ENCODE peak calls at places on chromosomes 5 and 9, in seven cellular contexts. Z is breast epithelium, R is foreskin fibroblast, G is HFF-Myc, X is epithelial cell of esophagus, H is GM13976, T is left lung. A is an unnamed sample.

GRCh38 chr9:91127653-91128052 is 234.1 kb downstream of the AUH start:
- DNase-seq in T (no peak), H (no peak), Z (no peak), X (peak), G (no peak), R (peak), A (no peak)

GRCh38 chr9:108631890-108632289 is 223.9 kb downstream of the ACTL7B start:
- DNase-seq in Z (no peak), H (no peak), T (no peak), R (no peak), G (no peak), X (no peak), A (no peak)

GRCh38 chr9:132239518-132239917 is 77.7 kb downstream of the NTNG2 start:
- DNase-seq in X (no peak), G (no peak), T (peak), H (no peak), R (no peak), Z (no peak), A (no peak)

GRCh38 chr5:42798284-42799240 is 13.1 kb downstream of the SELENOP start:
- DNase-seq in Z (no peak), X (no peak), H (no peak), R (no peak), G (no peak), T (no peak), A (no peak)

GRCh38 chr5:149671544-149671943 is 58.6 kb upstream of the PPARGC1B start:
- DNase-seq in T (no peak), Z (no peak), X (peak), G (no peak), H (no peak), R (no peak), A (no peak)

GRCh38 chr5:139051392-139051791 is 146.8 kb downstream of the SIL1 start:
- DNase-seq in R (no peak), G (no peak), H (no peak), T (no peak), X (no peak), Z (no peak), A (no peak)

GRCh38 chr5:23071682-23072081 is 218.5 kb upstream of the CDH12 start:
- DNase-seq in Z (no peak), T (no peak), R (no peak), X (no peak), H (no peak), G (no peak), A (no peak)

GRCh38 chr5:68680376-68680775 is 413.4 kb upstream of the SLC30A5 start:
- DNase-seq in Z (no peak), T (no peak), H (no peak), X (no peak), G (no peak), R (peak), A (no peak)

GRCh38 chr5:101102506-101102905 is 199.4 kb upstream of the ST8SIA4 start:
- DNase-seq in G (no peak), H (no peak), R (no peak), Z (no peak), X (peak), T (no peak), A (no peak)

GRCh38 chr5:179530069-179530998 is 20.0 kb upstream of the RUFY1 start:
- DNase-seq in Z (peak), H (peak), T (peak), G (no peak), R (peak), X (no peak), A (peak)

GRCh38 chr9:134551657-134552348 is 89.8 kb upstream of the COL5A1 start:
- DNase-seq in H (no peak), Z (no peak), T (peak), X (no peak), G (peak), R (peak), A (no peak)

GRCh38 chr5:38029431-38030065 is 189.7 kb upstream of the GDNF start:
- DNase-seq in X (peak), H (no peak), Z (no peak), G (no peak), T (no peak), R (no peak), A (no peak)

GRCh38 chr5:38022621-38023020 is 182.8 kb upstream of the GDNF start:
- DNase-seq in H (no peak), T (no peak), R (no peak), G (no peak), Z (no peak), X (no peak), A (no peak)

GRCh38 chr5:38023353-38023752 is 183.5 kb upstream of the GDNF start:
- DNase-seq in R (no peak), Z (no peak), X (no peak), T (no peak), G (no peak), H (no peak), A (no peak)

GRCh38 chr5:38018011-38018410 is 178.2 kb upstream of the GDNF start:
- DNase-seq in X (no peak), H (no peak), T (no peak), Z (no peak), R (no peak), G (no peak), A (no peak)

GRCh38 chr5:38023799-38024198 is 184.0 kb upstream of the GDNF start:
- DNase-seq in G (no peak), T (no peak), Z (no peak), H (no peak), X (no peak), R (peak), A (no peak)
- TF ChIP-seq CTCF in G (no peak), T (no peak), Z (no peak), H (no peak), X (peak), R (no peak), A (no peak)

DNA sequence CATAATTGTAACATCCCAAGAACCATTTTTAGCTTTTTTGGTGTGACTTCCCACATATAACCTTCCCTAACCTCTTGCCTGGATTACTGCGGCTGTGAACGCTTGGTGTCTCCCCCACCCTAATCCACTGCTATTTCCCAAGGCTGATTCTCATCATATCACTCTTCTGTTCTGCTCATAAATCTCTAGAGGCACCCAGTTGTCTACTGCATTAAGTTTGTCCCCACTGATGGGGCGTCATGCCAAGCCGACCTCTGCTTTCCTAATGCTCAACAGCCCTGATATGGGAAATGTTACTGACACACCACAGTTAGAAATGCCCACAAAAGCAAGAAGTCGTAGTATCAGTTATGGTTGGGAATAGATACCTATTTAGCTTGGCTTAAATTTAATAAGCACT is 24.4 kb downstream of the NPR3 start:
- DNase-seq in Z (no peak), T (no peak), H (no peak), X (no peak), G (no peak), R (no peak), A (no peak)
- TF ChIP-seq CTCF in Z (no peak), T (no peak), H (no peak), X (no peak), G (no peak), R (no peak), A (no peak)

GRCh38 chr9:29793970-29794369 is 2220.7 kb upstream of the C9orf72 start:
- DNase-seq in Z (no peak), T (no peak), H (no peak), R (no peak), X (no peak), G (no peak), A (no peak)
- TF ChIP-seq CTCF in Z (no peak), T (no peak), H (no peak), R (no peak), X (no peak), G (no peak), A (no peak)

DNA sequence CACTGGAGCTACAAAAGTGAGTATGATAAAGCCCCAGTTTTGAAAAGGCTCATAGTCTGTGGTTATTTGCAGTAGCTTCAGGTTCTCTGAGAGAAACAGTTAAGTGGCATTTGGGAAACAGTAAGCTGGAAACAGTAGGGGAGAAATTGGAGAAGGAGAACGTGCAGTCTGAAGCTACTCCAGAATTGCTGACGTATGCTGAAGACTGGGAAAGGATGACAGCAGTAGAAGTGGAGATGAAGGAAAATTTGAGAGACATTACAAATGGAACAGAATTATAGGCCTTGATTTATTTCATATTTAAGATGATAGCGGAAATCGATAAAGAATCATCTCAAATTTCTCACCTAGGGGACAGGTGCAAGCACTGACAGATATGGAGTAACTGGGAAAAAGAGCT is 248.8 kb downstream of the CAAP1 start:
- DNase-seq in H (no peak), Z (no peak), T (no peak), G (no peak), R (no peak), X (no peak), A (no peak)
- TF ChIP-seq CTCF in H (no peak), Z (no peak), T (no peak), G (no peak), R (no peak), X (no peak), A (no peak)

GRCh38 chr5:13976867-13977479 is 32.5 kb upstream of the DNAH5 start:
- DNase-seq in R (peak), Z (no peak), X (peak), T (no peak), H (no peak), G (peak), A (no peak)
- TF ChIP-seq CTCF in R (peak), Z (peak), X (peak), T (no peak), H (no peak), G (peak), A (peak)